ENCODE peak calls at places on chromosomes 11 and 22, in nine cellular contexts. One of them, this sample, is unnamed.

GRCh38 chr11:6319001-6319878 is 1.1 kb downstream of the CAVIN3 start:
- DNase-seq in AG04450: no peak
- DNase-seq in MM.1S: no peak
- DNase-seq in RWPE1: no peak
- DNase-seq in nephron progenitor cell: peak
- DNase-seq in fibroblast of lung: peak
- DNase-seq in neural progenitor cell: peak
- DNase-seq in lower lobe of right lung: peak
- DNase-seq in Calu3: peak
- DNase-seq in this sample: peak

GRCh38 chr11:120931057-120931779 is 92.7 kb upstream of the TBCEL start:
- DNase-seq in AG04450: no peak
- DNase-seq in MM.1S: peak
- DNase-seq in Calu3: no peak
- DNase-seq in neural progenitor cell: no peak
- DNase-seq in nephron progenitor cell: no peak
- DNase-seq in fibroblast of lung: no peak
- DNase-seq in RWPE1: no peak
- DNase-seq in lower lobe of right lung: no peak
- DNase-seq in this sample: no peak

GRCh38 chr11:57597461-57597892 is at the start of gene SERPING1:
- DNase-seq in AG04450: no peak
- DNase-seq in fibroblast of lung: no peak
- DNase-seq in neural progenitor cell: no peak
- DNase-seq in RWPE1: no peak
- DNase-seq in nephron progenitor cell: no peak
- DNase-seq in MM.1S: no peak
- DNase-seq in Calu3: peak
- DNase-seq in lower lobe of right lung: peak
- DNase-seq in this sample: no peak

GRCh38 chr11:93614111-93614784 is 47.2 kb upstream of the CEP295 start:
- DNase-seq in fibroblast of lung: no peak
- DNase-seq in nephron progenitor cell: no peak
- DNase-seq in RWPE1: no peak
- DNase-seq in AG04450: no peak
- DNase-seq in neural progenitor cell: peak
- DNase-seq in Calu3: no peak
- DNase-seq in MM.1S: no peak
- DNase-seq in lower lobe of right lung: no peak
- DNase-seq in this sample: peak

GRCh38 chr22:22974795-22975580 is 87.4 kb downstream of the IGLL5 start:
- DNase-seq in Calu3: no peak
- DNase-seq in lower lobe of right lung: no peak
- DNase-seq in AG04450: no peak
- DNase-seq in MM.1S: no peak
- DNase-seq in RWPE1: no peak
- DNase-seq in nephron progenitor cell: no peak
- DNase-seq in neural progenitor cell: no peak
- DNase-seq in fibroblast of lung: no peak
- DNase-seq in this sample: no peak

GRCh38 chr22:23215294-23216204 is 35.2 kb downstream of the BCR start:
- DNase-seq in neural progenitor cell: no peak
- DNase-seq in Calu3: peak
- DNase-seq in nephron progenitor cell: no peak
- DNase-seq in MM.1S: no peak
- DNase-seq in AG04450: no peak
- DNase-seq in fibroblast of lung: peak
- DNase-seq in lower lobe of right lung: peak
- DNase-seq in RWPE1: peak
- DNase-seq in this sample: peak

GRCh38 chr11:13596601-13597000 is 71.9 kb upstream of the FAR1 start:
- DNase-seq in MM.1S: no peak
- DNase-seq in nephron progenitor cell: no peak
- DNase-seq in fibroblast of lung: no peak
- DNase-seq in RWPE1: no peak
- DNase-seq in neural progenitor cell: no peak
- DNase-seq in lower lobe of right lung: no peak
- DNase-seq in Calu3: no peak
- DNase-seq in AG04450: no peak
- DNase-seq in this sample: no peak

GRCh38 chr11:123145220-123145619 is 49.8 kb downstream of the CLMP start:
- DNase-seq in nephron progenitor cell: no peak
- DNase-seq in RWPE1: peak
- DNase-seq in lower lobe of right lung: no peak
- DNase-seq in Calu3: peak
- DNase-seq in AG04450: no peak
- DNase-seq in neural progenitor cell: no peak
- DNase-seq in MM.1S: no peak
- DNase-seq in fibroblast of lung: peak
- DNase-seq in this sample: peak

GRCh38 chr22:29148826-29149225 is 56.9 kb upstream of the EMID1 start:
- DNase-seq in MM.1S: no peak
- DNase-seq in lower lobe of right lung: no peak
- DNase-seq in AG04450: no peak
- DNase-seq in nephron progenitor cell: no peak
- DNase-seq in neural progenitor cell: no peak
- DNase-seq in fibroblast of lung: no peak
- DNase-seq in RWPE1: no peak
- DNase-seq in Calu3: no peak
- DNase-seq in this sample: no peak

GRCh38 chr11:109132539-109132938 is 289.5 kb upstream of the C11orf87 start:
- DNase-seq in MM.1S: no peak
- DNase-seq in AG04450: no peak
- DNase-seq in neural progenitor cell: no peak
- DNase-seq in lower lobe of right lung: no peak
- DNase-seq in fibroblast of lung: no peak
- DNase-seq in RWPE1: no peak
- DNase-seq in nephron progenitor cell: no peak
- DNase-seq in Calu3: no peak
- DNase-seq in this sample: no peak

GRCh38 chr11:66970808-66971442 is 4.2 kb upstream of the C11orf86 start:
- DNase-seq in neural progenitor cell: no peak
- DNase-seq in MM.1S: no peak
- DNase-seq in nephron progenitor cell: no peak
- DNase-seq in lower lobe of right lung: no peak
- DNase-seq in AG04450: peak
- DNase-seq in fibroblast of lung: peak
- DNase-seq in Calu3: peak
- DNase-seq in RWPE1: peak
- DNase-seq in this sample: peak

GRCh38 chr22:40525250-40525884 is 111.2 kb downstream of the MRTFA start:
- DNase-seq in Calu3: peak
- DNase-seq in nephron progenitor cell: peak
- DNase-seq in lower lobe of right lung: peak
- DNase-seq in AG04450: no peak
- DNase-seq in neural progenitor cell: peak
- DNase-seq in fibroblast of lung: no peak
- DNase-seq in RWPE1: no peak
- DNase-seq in MM.1S: peak
- DNase-seq in this sample: peak

GRCh38 chr22:30365891-30366290 is 9.1 kb downstream of the CCDC157 start:
- DNase-seq in AG04450: no peak
- DNase-seq in Calu3: no peak
- DNase-seq in RWPE1: no peak
- DNase-seq in nephron progenitor cell: no peak
- DNase-seq in MM.1S: no peak
- DNase-seq in fibroblast of lung: no peak
- DNase-seq in neural progenitor cell: no peak
- DNase-seq in lower lobe of right lung: peak
- DNase-seq in this sample: no peak

GRCh38 chr11:118581057-118581456 is 8.8 kb downstream of the ARCN1 start:
- DNase-seq in fibroblast of lung: no peak
- DNase-seq in Calu3: no peak
- DNase-seq in MM.1S: no peak
- DNase-seq in neural progenitor cell: no peak
- DNase-seq in RWPE1: no peak
- DNase-seq in AG04450: no peak
- DNase-seq in lower lobe of right lung: no peak
- DNase-seq in nephron progenitor cell: no peak
- DNase-seq in this sample: no peak

GRCh38 chr11:44566952-44567875 is 1.8 kb downstream of the CD82 start:
- DNase-seq in AG04450: no peak
- DNase-seq in neural progenitor cell: no peak
- DNase-seq in lower lobe of right lung: no peak
- DNase-seq in MM.1S: no peak
- DNase-seq in Calu3: no peak
- DNase-seq in fibroblast of lung: no peak
- DNase-seq in RWPE1: no peak
- DNase-seq in nephron progenitor cell: no peak
- DNase-seq in this sample: no peak

GRCh38 chr22:38881997-38882396 is 10.0 kb upstream of the CBX6 start:
- DNase-seq in AG04450: no peak
- DNase-seq in Calu3: no peak
- DNase-seq in MM.1S: no peak
- DNase-seq in RWPE1: no peak
- DNase-seq in lower lobe of right lung: no peak
- DNase-seq in fibroblast of lung: no peak
- DNase-seq in nephron progenitor cell: no peak
- DNase-seq in neural progenitor cell: no peak
- DNase-seq in this sample: no peak

GRCh38 chr22:17258015-17258827 is 39.0 kb upstream of the ADA2 start:
- DNase-seq in lower lobe of right lung: peak
- DNase-seq in neural progenitor cell: peak
- DNase-seq in RWPE1: peak
- DNase-seq in fibroblast of lung: peak
- DNase-seq in AG04450: no peak
- DNase-seq in Calu3: peak
- DNase-seq in MM.1S: peak
- DNase-seq in nephron progenitor cell: peak
- DNase-seq in this sample: no peak

GRCh38 chr11:2943711-2944118 is 14.5 kb upstream of the PHLDA2 start:
- DNase-seq in AG04450: no peak
- DNase-seq in fibroblast of lung: no peak
- DNase-seq in RWPE1: no peak
- DNase-seq in lower lobe of right lung: peak
- DNase-seq in nephron progenitor cell: no peak
- DNase-seq in Calu3: no peak
- DNase-seq in neural progenitor cell: no peak
- DNase-seq in MM.1S: no peak
- DNase-seq in this sample: no peak
- TF ChIP-seq CTCF in AG04450: no peak
- TF ChIP-seq CTCF in fibroblast of lung: no peak
- TF ChIP-seq CTCF in RWPE1: no peak
- TF ChIP-seq CTCF in lower lobe of right lung: no peak
- TF ChIP-seq CTCF in nephron progenitor cell: no peak
- TF ChIP-seq CTCF in Calu3: no peak
- TF ChIP-seq CTCF in neural progenitor cell: no peak
- TF ChIP-seq CTCF in MM.1S: no peak
- TF ChIP-seq CTCF in this sample: no peak

GRCh38 chr22:26563022-26563421 is 26.9 kb downstream of the TPST2 start:
- DNase-seq in Calu3: no peak
- DNase-seq in AG04450: no peak
- DNase-seq in neural progenitor cell: no peak
- DNase-seq in fibroblast of lung: no peak
- DNase-seq in MM.1S: no peak
- DNase-seq in nephron progenitor cell: no peak
- DNase-seq in lower lobe of right lung: no peak
- DNase-seq in RWPE1: no peak
- DNase-seq in this sample: no peak
- TF ChIP-seq CTCF in Calu3: no peak
- TF ChIP-seq CTCF in AG04450: no peak
- TF ChIP-seq CTCF in neural progenitor cell: no peak
- TF ChIP-seq CTCF in fibroblast of lung: no peak
- TF ChIP-seq CTCF in MM.1S: peak
- TF ChIP-seq CTCF in nephron progenitor cell: no peak
- TF ChIP-seq CTCF in lower lobe of right lung: no peak
- TF ChIP-seq CTCF in RWPE1: no peak
- TF ChIP-seq CTCF in this sample: no peak

GRCh38 chr11:73001615-73002014 is 140.5 kb downstream of the FCHSD2 start:
- DNase-seq in nephron progenitor cell: no peak
- DNase-seq in MM.1S: no peak
- DNase-seq in neural progenitor cell: no peak
- DNase-seq in AG04450: no peak
- DNase-seq in fibroblast of lung: peak
- DNase-seq in RWPE1: no peak
- DNase-seq in Calu3: peak
- DNase-seq in lower lobe of right lung: no peak
- DNase-seq in this sample: peak

GRCh38 chr11:72996959-72997358 is 145.2 kb downstream of the FCHSD2 start:
- DNase-seq in AG04450: no peak
- DNase-seq in neural progenitor cell: no peak
- DNase-seq in Calu3: no peak
- DNase-seq in MM.1S: no peak
- DNase-seq in lower lobe of right lung: no peak
- DNase-seq in nephron progenitor cell: no peak
- DNase-seq in fibroblast of lung: no peak
- DNase-seq in RWPE1: no peak
- DNase-seq in this sample: no peak
- TF ChIP-seq CTCF in AG04450: no peak
- TF ChIP-seq CTCF in neural progenitor cell: no peak
- TF ChIP-seq CTCF in Calu3: no peak
- TF ChIP-seq CTCF in MM.1S: no peak
- TF ChIP-seq CTCF in lower lobe of right lung: no peak
- TF ChIP-seq CTCF in nephron progenitor cell: no peak
- TF ChIP-seq CTCF in fibroblast of lung: no peak
- TF ChIP-seq CTCF in RWPE1: no peak
- TF ChIP-seq CTCF in this sample: no peak

GRCh38 chr11:9277176-9277575 is 12.0 kb upstream of the DENND5A start:
- DNase-seq in RWPE1: no peak
- DNase-seq in nephron progenitor cell: no peak
- DNase-seq in neural progenitor cell: no peak
- DNase-seq in AG04450: no peak
- DNase-seq in fibroblast of lung: no peak
- DNase-seq in MM.1S: no peak
- DNase-seq in Calu3: no peak
- DNase-seq in lower lobe of right lung: no peak
- DNase-seq in this sample: no peak

GRCh38 chr11:9274499-9275228 is 9.5 kb upstream of the DENND5A start:
- DNase-seq in lower lobe of right lung: no peak
- DNase-seq in AG04450: no peak
- DNase-seq in Calu3: no peak
- DNase-seq in RWPE1: no peak
- DNase-seq in nephron progenitor cell: no peak
- DNase-seq in neural progenitor cell: no peak
- DNase-seq in fibroblast of lung: no peak
- DNase-seq in MM.1S: no peak
- DNase-seq in this sample: no peak

GRCh38 chr11:9280655-9281301 is 15.6 kb upstream of the DENND5A start:
- DNase-seq in lower lobe of right lung: no peak
- DNase-seq in neural progenitor cell: no peak
- DNase-seq in nephron progenitor cell: no peak
- DNase-seq in Calu3: peak
- DNase-seq in MM.1S: peak
- DNase-seq in AG04450: no peak
- DNase-seq in RWPE1: no peak
- DNase-seq in fibroblast of lung: peak
- DNase-seq in this sample: peak

GRCh38 chr11:9273430-9274336 is 8.5 kb upstream of the DENND5A start:
- DNase-seq in RWPE1: no peak
- DNase-seq in lower lobe of right lung: no peak
- DNase-seq in MM.1S: no peak
- DNase-seq in neural progenitor cell: no peak
- DNase-seq in Calu3: no peak
- DNase-seq in fibroblast of lung: peak
- DNase-seq in AG04450: no peak
- DNase-seq in nephron progenitor cell: no peak
- DNase-seq in this sample: peak

DNA sequence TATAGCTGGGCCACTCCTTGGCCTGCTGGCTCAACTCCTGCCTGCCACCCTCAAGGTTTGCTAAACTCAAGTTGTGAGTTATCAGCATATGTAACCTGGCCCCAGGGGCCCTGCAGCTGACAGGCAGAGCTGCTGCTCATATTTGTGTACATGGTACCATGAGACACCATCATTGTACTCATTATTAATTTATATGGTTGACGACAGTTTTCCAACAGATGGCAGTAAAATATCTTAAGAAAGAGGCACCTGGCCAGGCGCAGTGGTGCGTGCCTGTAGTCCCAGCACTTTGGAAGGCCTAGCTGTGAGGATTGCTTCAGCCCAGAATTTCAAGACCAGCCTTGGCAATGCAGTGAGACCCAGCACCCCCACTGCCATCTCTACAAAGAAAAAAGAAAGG is 11.4 kb upstream of the DENND5A start:
- DNase-seq in nephron progenitor cell: no peak
- DNase-seq in RWPE1: no peak
- DNase-seq in fibroblast of lung: no peak
- DNase-seq in AG04450: no peak
- DNase-seq in neural progenitor cell: no peak
- DNase-seq in MM.1S: no peak
- DNase-seq in lower lobe of right lung: no peak
- DNase-seq in Calu3: peak
- DNase-seq in this sample: no peak
- TF ChIP-seq CTCF in nephron progenitor cell: no peak
- TF ChIP-seq CTCF in RWPE1: no peak
- TF ChIP-seq CTCF in fibroblast of lung: no peak
- TF ChIP-seq CTCF in AG04450: no peak
- TF ChIP-seq CTCF in neural progenitor cell: no peak
- TF ChIP-seq CTCF in MM.1S: no peak
- TF ChIP-seq CTCF in lower lobe of right lung: no peak
- TF ChIP-seq CTCF in Calu3: no peak
- TF ChIP-seq CTCF in this sample: no peak